ENCODE peak calls at places on chromosome 10, in five cellular contexts. M, T, H, I and W are unnamed samples.

GRCh38 chr10:90089724-90090123 is 388.3 kb downstream of the KIF20B start:
- DNase-seq in H (peak; percentile 13), M (no peak), I (no peak), T (no peak), W (no peak)

GRCh38 chr10:27724287-27724686 is 21.3 kb downstream of the MKX start:
- DNase-seq in M (no peak), H (peak; percentile 88), I (no peak), T (no peak), W (no peak)

GRCh38 chr10:69473304-69473985 is 22.2 kb downstream of the TSPAN15 start:
- DNase-seq in T (no peak), H (no peak), M (no peak), I (peak; percentile 14), W (no peak)

GRCh38 chr10:62893036-62893435 is 76.9 kb upstream of the EGR2 start:
- DNase-seq in I (no peak), H (no peak), M (no peak), T (no peak), W (no peak)

GRCh38 chr10:110225756-110226554 is 18.6 kb downstream of the MXI1 start:
- DNase-seq in H (peak; percentile 91), I (peak; percentile 82), M (peak; percentile 90), T (peak; percentile 94), W (peak; percentile 93)

GRCh38 chr10:85614981-85615380 is 751.6 kb downstream of the GRID1 start:
- DNase-seq in H (no peak), T (no peak), M (no peak), I (no peak), W (no peak)

GRCh38 chr10:79460687-79461086 is 15.3 kb upstream of the ZCCHC24 start:
- DNase-seq in I (no peak), M (no peak), T (no peak), H (no peak), W (no peak)

GRCh38 chr10:132704008-132704814 is 81.7 kb downstream of the NKX6-2 start:
- DNase-seq in M (no peak), T (no peak), I (no peak), H (no peak), W (no peak)

GRCh38 chr10:125774144-125774543 is 1.5 kb downstream of the MMP21 start:
- DNase-seq in T (no peak), M (no peak), I (no peak), H (no peak), W (no peak)

GRCh38 chr10:93468532-93469213 is 13.5 kb downstream of the MYOF start:
- DNase-seq in I (no peak), M (no peak), T (peak; percentile 95), H (peak; percentile 98), W (peak; percentile 96)

GRCh38 chr10:28903716-28904115 is 226.4 kb downstream of the BAMBI start:
- DNase-seq in I (no peak), M (no peak), H (no peak), T (no peak), W (no peak)

GRCh38 chr10:78331391-78331922 is 297.8 kb downstream of the RPS24 start:
- DNase-seq in M (no peak), H (peak; percentile 83), I (no peak), T (peak; percentile 16), W (no peak)

GRCh38 chr10:123583639-123584418 is 82.3 kb upstream of the GPR26 start:
- DNase-seq in I (peak; percentile 75), H (peak; percentile 37), T (peak; percentile 67), M (peak; percentile 21), W (peak; percentile 42)

GRCh38 chr10:63383141-63383540 is 82.6 kb downstream of the JMJD1C start:
- DNase-seq in M (no peak), I (no peak), T (no peak), H (no peak), W (no peak)

GRCh38 chr10:50369931-50370330 is 118.6 kb upstream of the ASAH2 start:
- DNase-seq in M (no peak), T (peak; percentile 38), H (no peak), I (no peak), W (no peak)

GRCh38 chr10:101052285-101052684 is 9.5 kb upstream of the KAZALD1 start:
- DNase-seq in I (no peak), M (no peak), H (peak; percentile 81), T (peak; percentile 74), W (peak; percentile 39)

GRCh38 chr10:74175510-74176379 is 24.7 kb downstream of the ADK start:
- DNase-seq in T (no peak), H (no peak), M (no peak), I (no peak), W (no peak)

GRCh38 chr10:6530211-6530840 is 49.8 kb downstream of the PRKCQ start:
- DNase-seq in T (no peak), M (peak; percentile 90), I (no peak), H (no peak), W (no peak)

GRCh38 chr10:99844433-99844955 is 62.1 kb downstream of the ABCC2 start:
- DNase-seq in I (no peak), M (no peak), H (no peak), T (no peak), W (no peak)

GRCh38 chr10:70747192-70747965 is 37.8 kb downstream of the TBATA start:
- DNase-seq in I (no peak), H (no peak), M (no peak), T (no peak), W (no peak)

GRCh38 chr10:97796651-97797050 is 24.9 kb upstream of the SFRP5 start:
- DNase-seq in H (peak; percentile 34), M (peak; percentile 64), I (no peak), T (no peak), W (no peak)

GRCh38 chr10:63628526-63629362 is 107.5 kb downstream of the REEP3 start:
- DNase-seq in T (peak; percentile 51), H (peak; percentile 57), M (peak; percentile 9), I (peak; percentile 82), W (no peak)

GRCh38 chr10:43166207-43166878 is 28.1 kb downstream of the CSGALNACT2 start:
- DNase-seq in I (no peak), H (no peak), M (no peak), T (no peak), W (no peak)